ENCODE peak calls at places on chromosomes 3 and 15, in four cellular contexts. X is fibroblast of gingiva, P is PC-9, Q is AG09309. W is an unnamed sample.

GRCh38 chr3:47344971-47345370 is 35.9 kb upstream of the PTPN23 start:
- DNase-seq in X (no peak), Q (no peak), P (no peak), W (no peak)

GRCh38 chr3:87810427-87810826 is 248.4 kb downstream of the CGGBP1 start:
- DNase-seq in X (no peak), Q (no peak), P (no peak), W (no peak)

GRCh38 chr15:66851226-66852063 is 149.4 kb downstream of the SMAD6 start:
- DNase-seq in X (peak), P (peak), Q (peak), W (no peak)

GRCh38 chr3:111590096-111590491 is 5.1 kb downstream of the ZBED2 start:
- DNase-seq in X (no peak), Q (no peak), P (no peak), W (no peak)

GRCh38 chr3:111998661-111999641 is at the start of gene TAGLN3:
- DNase-seq in P (no peak), X (no peak), Q (no peak), W (no peak)

GRCh38 chr3:4529901-4530588 is 36.9 kb downstream of the ITPR1 start:
- DNase-seq in P (no peak), Q (no peak), X (no peak), W (no peak)

GRCh38 chr3:150412599-150413069 is 4.5 kb downstream of the TSC22D2 start:
- DNase-seq in Q (peak), X (peak), P (no peak), W (peak)

GRCh38 chr15:84840741-84841429 is 23.7 kb downstream of the ALPK3 start:
- DNase-seq in X (peak), P (peak), Q (peak), W (peak)

GRCh38 chr3:43148033-43148432 is 42.2 kb upstream of the POMGNT2 start:
- DNase-seq in X (no peak), P (no peak), Q (no peak), W (no peak)

GRCh38 chr3:10772230-10773161 is 43.5 kb upstream of the SLC6A11 start:
- DNase-seq in P (no peak), X (no peak), Q (no peak), W (no peak)

GRCh38 chr3:32175607-32176197 is 62.8 kb upstream of the CMTM8 start:
- DNase-seq in Q (peak), P (peak), X (peak), W (peak)

GRCh38 chr3:42734263-42734860 is 31.8 kb upstream of the HHATL start:
- DNase-seq in P (no peak), X (no peak), Q (no peak), W (no peak)

GRCh38 chr3:186526256-186526606 is 17.9 kb downstream of the CRYGS start:
- DNase-seq in Q (no peak), X (no peak), P (no peak), W (no peak)

GRCh38 chr3:52299815-52300611 is 12.4 kb downstream of the GLYCTK start:
- DNase-seq in P (peak), Q (no peak), X (no peak), W (no peak)

GRCh38 chr3:39000008-39000450 is 51.7 kb downstream of the SCN11A start:
- DNase-seq in P (no peak), Q (peak), X (peak), W (peak)

GRCh38 chr15:22968356-22968755 is 11.8 kb downstream of the CYFIP1 start:
- DNase-seq in X (peak), P (no peak), Q (peak), W (no peak)

W was measured in AG09319.